ENCODE peak calls at places on chromosomes 7 and 10, in eight cellular contexts. One of them, this sample, is unnamed.

GRCh38 chr10:59808896-59809643 is 55.8 kb upstream of the MRLN start:
- DNase-seq in GDM1: peak
- DNase-seq in dermis microvascular lymphatic vessel endothelial cell: peak
- DNase-seq in iPS DF 19.7: no peak
- DNase-seq in left ventricle myocardium inferior: peak
- DNase-seq in tibial nerve: peak
- DNase-seq in stromal cell of bone marrow: peak
- DNase-seq in anterior cingulate cortex: no peak
- DNase-seq in this sample: peak

GRCh38 chr7:33628894-33629293 is 276.4 kb upstream of the BMPER start:
- DNase-seq in GDM1: no peak
- DNase-seq in dermis microvascular lymphatic vessel endothelial cell: no peak
- DNase-seq in iPS DF 19.7: no peak
- DNase-seq in left ventricle myocardium inferior: no peak
- DNase-seq in tibial nerve: no peak
- DNase-seq in stromal cell of bone marrow: no peak
- DNase-seq in anterior cingulate cortex: no peak
- DNase-seq in this sample: no peak

GRCh38 chr7:50718311-50718710 is 64.4 kb downstream of the GRB10 start:
- DNase-seq in GDM1: no peak
- DNase-seq in dermis microvascular lymphatic vessel endothelial cell: peak
- DNase-seq in iPS DF 19.7: no peak
- DNase-seq in left ventricle myocardium inferior: no peak
- DNase-seq in tibial nerve: no peak
- DNase-seq in stromal cell of bone marrow: no peak
- DNase-seq in anterior cingulate cortex: no peak
- DNase-seq in this sample: no peak

GRCh38 chr7:82534687-82535086 is 91.1 kb upstream of the CACNA2D1 start:
- DNase-seq in GDM1: no peak
- DNase-seq in dermis microvascular lymphatic vessel endothelial cell: peak
- DNase-seq in iPS DF 19.7: no peak
- DNase-seq in left ventricle myocardium inferior: no peak
- DNase-seq in tibial nerve: no peak
- DNase-seq in stromal cell of bone marrow: peak
- DNase-seq in anterior cingulate cortex: no peak
- DNase-seq in this sample: no peak

GRCh38 chr7:128172151-128172550 is 68.9 kb upstream of the LEP start:
- DNase-seq in GDM1: no peak
- DNase-seq in dermis microvascular lymphatic vessel endothelial cell: no peak
- DNase-seq in iPS DF 19.7: no peak
- DNase-seq in left ventricle myocardium inferior: no peak
- DNase-seq in tibial nerve: no peak
- DNase-seq in stromal cell of bone marrow: no peak
- DNase-seq in anterior cingulate cortex: no peak
- DNase-seq in this sample: no peak

GRCh38 chr10:63128443-63128842 is 4.7 kb upstream of the NRBF2 start:
- DNase-seq in GDM1: no peak
- DNase-seq in dermis microvascular lymphatic vessel endothelial cell: no peak
- DNase-seq in iPS DF 19.7: no peak
- DNase-seq in left ventricle myocardium inferior: no peak
- DNase-seq in tibial nerve: no peak
- DNase-seq in stromal cell of bone marrow: peak
- DNase-seq in anterior cingulate cortex: no peak
- DNase-seq in this sample: no peak

GRCh38 chr10:78916227-78916626 is 152.5 kb upstream of the ZMIZ1 start:
- DNase-seq in GDM1: no peak
- DNase-seq in dermis microvascular lymphatic vessel endothelial cell: no peak
- DNase-seq in iPS DF 19.7: no peak
- DNase-seq in left ventricle myocardium inferior: no peak
- DNase-seq in tibial nerve: no peak
- DNase-seq in stromal cell of bone marrow: no peak
- DNase-seq in anterior cingulate cortex: no peak
- DNase-seq in this sample: no peak

GRCh38 chr10:72790216-72790990 is 98.5 kb downstream of the MCU start:
- DNase-seq in GDM1: no peak
- DNase-seq in dermis microvascular lymphatic vessel endothelial cell: no peak
- DNase-seq in iPS DF 19.7: no peak
- DNase-seq in left ventricle myocardium inferior: no peak
- DNase-seq in tibial nerve: no peak
- DNase-seq in stromal cell of bone marrow: no peak
- DNase-seq in anterior cingulate cortex: no peak
- DNase-seq in this sample: no peak

GRCh38 chr7:101173752-101174244 is 6.3 kb downstream of the NAT16 start:
- DNase-seq in GDM1: no peak
- DNase-seq in dermis microvascular lymphatic vessel endothelial cell: no peak
- DNase-seq in iPS DF 19.7: no peak
- DNase-seq in left ventricle myocardium inferior: no peak
- DNase-seq in tibial nerve: no peak
- DNase-seq in stromal cell of bone marrow: no peak
- DNase-seq in anterior cingulate cortex: no peak
- DNase-seq in this sample: no peak

GRCh38 chr7:101538596-101539459 is 90.3 kb downstream of the MYL10 start:
- DNase-seq in GDM1: peak
- DNase-seq in dermis microvascular lymphatic vessel endothelial cell: peak
- DNase-seq in iPS DF 19.7: no peak
- DNase-seq in left ventricle myocardium inferior: peak
- DNase-seq in tibial nerve: peak
- DNase-seq in stromal cell of bone marrow: peak
- DNase-seq in anterior cingulate cortex: no peak
- DNase-seq in this sample: no peak

This sample was measured in C1 segment of cervical spinal cord.